ENCODE peak calls at places on chromosomes 11 and 22, in nine cellular contexts. D is mesothelial cell of epicardium; K is EL; U is right cardiac atrium; E is NCI-H510A; A is caudate nucleus; S is astrocyte of the hippocampus; X is amniotic epithelial cell; T is CD4-positive, CD25-positive, alpha-beta regulatory T cell. G is an unnamed sample.
A peak's percentile ranks its signal among the peaks of the same experiment; 100 is the strongest.

GRCh38 chr11:87719311-87720073 is 455.8 kb downstream of the RAB38 start:
- DNase-seq in D (no peak), K (peak; percentile 32), U (no peak), E (no peak), A (no peak), S (peak; percentile 31), X (no peak), T (no peak), G (no peak)

GRCh38 chr11:88861618-88862017 is 204.2 kb downstream of the GRM5 start:
- DNase-seq in D (no peak), K (no peak), U (no peak), E (no peak), A (no peak), S (no peak), X (no peak), T (no peak), G (no peak)

GRCh38 chr22:30667092-30667485 is 586 bp downstream of the DUSP18 start:
- DNase-seq in D (no peak), K (no peak), U (no peak), E (no peak), A (no peak), S (peak; percentile 19), X (no peak), T (no peak), G (no peak)

GRCh38 chr22:46057206-46057605 is 80.2 kb upstream of the WNT7B start:
- DNase-seq in D (no peak), K (peak; percentile 55), U (no peak), E (no peak), A (no peak), S (peak; percentile 42), X (no peak), T (no peak), G (no peak)

GRCh38 chr11:117180020-117180419 is 1.5 kb downstream of the SIDT2 start:
- DNase-seq in D (no peak), K (peak; percentile 27), U (no peak), E (no peak), A (no peak), S (peak; percentile 48), X (no peak), T (no peak), G (no peak)

GRCh38 chr11:46759196-46759595 is 40.2 kb downstream of the F2 start:
- DNase-seq in D (no peak), K (no peak), U (no peak), E (no peak), A (no peak), S (no peak), X (no peak), T (no peak), G (no peak)

GRCh38 chr22:43406186-43406790 is 5.5 kb upstream of the MPPED1 start:
- DNase-seq in D (no peak), K (no peak), U (no peak), E (no peak), A (no peak), S (no peak), X (no peak), T (no peak), G (no peak)

GRCh38 chr22:16915711-16916110 is 90.5 kb upstream of the XKR3 start:
- DNase-seq in D (no peak), K (no peak), U (no peak), E (no peak), A (no peak), S (no peak), X (no peak), T (no peak), G (peak; percentile 55)

GRCh38 chr22:30649430-30650007 is 13.9 kb downstream of the SLC35E4 start:
- DNase-seq in D (no peak), K (peak; percentile 92), U (peak; percentile 82), E (no peak), A (no peak), S (peak; percentile 94), X (peak; percentile 55), T (peak; percentile 30), G (peak; percentile 80)

GRCh38 chr11:114082415-114082748 is 22.9 kb downstream of the ZBTB16 start:
- DNase-seq in D (no peak), K (no peak), U (no peak), E (no peak), A (no peak), S (peak; percentile 63), X (peak; percentile 59), T (no peak), G (no peak)

GRCh38 chr22:33302049-33302545 is 243.9 kb upstream of the SYN3 start:
- DNase-seq in D (peak; percentile 60), K (peak; percentile 37), U (peak; percentile 83), E (peak; percentile 27), A (peak; percentile 48), S (peak; percentile 88), X (peak; percentile 3), T (no peak), G (peak; percentile 54)